ENCODE peak calls at places on chromosomes 12 and 14, in six cellular contexts. One of them, this sample, is unnamed.

GRCh38 chr12:125512541-125513298 is 447.5 kb downstream of the AACS start:
- DNase-seq in cardiac fibroblast: no peak
- DNase-seq in psoas muscle: no peak
- DNase-seq in bronchial epithelial cell: no peak
- DNase-seq in body of pancreas: no peak
- DNase-seq in fibroblast of lung: no peak
- DNase-seq in this sample: no peak

GRCh38 chr12:94172973-94173372 is 24.6 kb downstream of the PLXNC1 start:
- DNase-seq in bronchial epithelial cell: peak; percentile 79
- DNase-seq in body of pancreas: no peak
- DNase-seq in cardiac fibroblast: peak; percentile 96
- DNase-seq in fibroblast of lung: peak; percentile 99
- DNase-seq in psoas muscle: no peak
- DNase-seq in this sample: peak; percentile 85

GRCh38 chr12:12896261-12896660 is 4.9 kb downstream of the GPRC5A start:
- DNase-seq in cardiac fibroblast: peak; percentile 64
- DNase-seq in fibroblast of lung: peak; percentile 70
- DNase-seq in body of pancreas: no peak
- DNase-seq in psoas muscle: no peak
- DNase-seq in bronchial epithelial cell: peak; percentile 80
- DNase-seq in this sample: no peak

GRCh38 chr12:13099066-13099909 is 4.2 kb downstream of the GSG1 start:
- DNase-seq in cardiac fibroblast: peak; percentile 35
- DNase-seq in fibroblast of lung: peak; percentile 7
- DNase-seq in psoas muscle: no peak
- DNase-seq in bronchial epithelial cell: peak; percentile 46
- DNase-seq in body of pancreas: no peak
- DNase-seq in this sample: no peak

GRCh38 chr14:105974902-105975301 is 448.5 kb downstream of the TMEM121 start:
- DNase-seq in cardiac fibroblast: no peak
- DNase-seq in body of pancreas: no peak
- DNase-seq in bronchial epithelial cell: no peak
- DNase-seq in fibroblast of lung: no peak
- DNase-seq in psoas muscle: no peak
- DNase-seq in this sample: no peak

GRCh38 chr12:101671157-101671791 is 26.2 kb upstream of the CHPT1 start:
- DNase-seq in fibroblast of lung: no peak
- DNase-seq in body of pancreas: no peak
- DNase-seq in cardiac fibroblast: no peak
- DNase-seq in psoas muscle: no peak
- DNase-seq in bronchial epithelial cell: no peak
- DNase-seq in this sample: no peak

GRCh38 chr14:21863289-21863688 is 189.7 kb upstream of the OR4E1 start:
- DNase-seq in cardiac fibroblast: no peak
- DNase-seq in bronchial epithelial cell: no peak
- DNase-seq in fibroblast of lung: no peak
- DNase-seq in psoas muscle: no peak
- DNase-seq in body of pancreas: no peak
- DNase-seq in this sample: no peak

GRCh38 chr12:85829391-85829790 is 6.8 kb downstream of the RASSF9 start:
- DNase-seq in psoas muscle: no peak
- DNase-seq in fibroblast of lung: no peak
- DNase-seq in cardiac fibroblast: peak; percentile 52
- DNase-seq in bronchial epithelial cell: peak; percentile 88
- DNase-seq in body of pancreas: no peak
- DNase-seq in this sample: no peak

GRCh38 chr12:111395557-111396187 is 10.1 kb upstream of the SH2B3 start:
- DNase-seq in body of pancreas: no peak
- DNase-seq in cardiac fibroblast: no peak
- DNase-seq in psoas muscle: no peak
- DNase-seq in fibroblast of lung: no peak
- DNase-seq in bronchial epithelial cell: no peak
- DNase-seq in this sample: no peak

GRCh38 chr14:61561657-61562276 is 133.5 kb upstream of the HIF1A start:
- DNase-seq in psoas muscle: peak; percentile 78
- DNase-seq in fibroblast of lung: peak; percentile 90
- DNase-seq in body of pancreas: peak; percentile 85
- DNase-seq in cardiac fibroblast: peak; percentile 99
- DNase-seq in bronchial epithelial cell: peak; percentile 98
- DNase-seq in this sample: peak; percentile 96

GRCh38 chr12:93632383-93632782 is 44.8 kb upstream of the CRADD start:
- DNase-seq in cardiac fibroblast: no peak
- DNase-seq in bronchial epithelial cell: no peak
- DNase-seq in fibroblast of lung: no peak
- DNase-seq in body of pancreas: no peak
- DNase-seq in psoas muscle: no peak
- DNase-seq in this sample: no peak

GRCh38 chr14:63752449-63753169 is 24.7 kb upstream of the SGPP1 start:
- DNase-seq in bronchial epithelial cell: peak; percentile 78
- DNase-seq in psoas muscle: no peak
- DNase-seq in body of pancreas: peak; percentile 22
- DNase-seq in cardiac fibroblast: peak; percentile 6
- DNase-seq in fibroblast of lung: peak; percentile 55
- DNase-seq in this sample: peak; percentile 18

GRCh38 chr14:95504135-95505029 is 12.1 kb downstream of the SYNE3 start:
- DNase-seq in bronchial epithelial cell: no peak
- DNase-seq in psoas muscle: no peak
- DNase-seq in cardiac fibroblast: peak; percentile 81
- DNase-seq in fibroblast of lung: peak; percentile 85
- DNase-seq in body of pancreas: no peak
- DNase-seq in this sample: no peak

GRCh38 chr12:124913474-124914391 is 717 bp downstream of the UBC start:
- DNase-seq in bronchial epithelial cell: peak; percentile 50
- DNase-seq in cardiac fibroblast: peak; percentile 72
- DNase-seq in psoas muscle: peak; percentile 95
- DNase-seq in body of pancreas: peak; percentile 91
- DNase-seq in fibroblast of lung: peak; percentile 68
- DNase-seq in this sample: peak; percentile 53

GRCh38 chr12:20044836-20045235 is 323.5 kb upstream of the PDE3A start:
- DNase-seq in cardiac fibroblast: peak; percentile 44
- DNase-seq in fibroblast of lung: peak; percentile 54
- DNase-seq in psoas muscle: no peak
- DNase-seq in bronchial epithelial cell: no peak
- DNase-seq in body of pancreas: no peak
- DNase-seq in this sample: no peak

GRCh38 chr14:38073641-38074040 is 134.1 kb upstream of the SSTR1 start:
- DNase-seq in body of pancreas: no peak
- DNase-seq in fibroblast of lung: no peak
- DNase-seq in bronchial epithelial cell: no peak
- DNase-seq in cardiac fibroblast: no peak
- DNase-seq in psoas muscle: no peak
- DNase-seq in this sample: no peak

GRCh38 chr12:51000245-51000644 is 25.9 kb downstream of the SLC11A2 start:
- DNase-seq in cardiac fibroblast: no peak
- DNase-seq in fibroblast of lung: no peak
- DNase-seq in psoas muscle: no peak
- DNase-seq in bronchial epithelial cell: peak; percentile 71
- DNase-seq in body of pancreas: no peak
- DNase-seq in this sample: peak; percentile 16

GRCh38 chr12:65280306-65280705 is 1.8 kb downstream of the MSRB3 start:
- DNase-seq in cardiac fibroblast: peak; percentile 39
- DNase-seq in body of pancreas: no peak
- DNase-seq in psoas muscle: no peak
- DNase-seq in bronchial epithelial cell: no peak
- DNase-seq in fibroblast of lung: peak; percentile 18
- DNase-seq in this sample: no peak

GRCh38 chr12:18919826-18920511 is 182.1 kb downstream of the CAPZA3 start:
- DNase-seq in body of pancreas: no peak
- DNase-seq in cardiac fibroblast: no peak
- DNase-seq in fibroblast of lung: no peak
- DNase-seq in psoas muscle: no peak
- DNase-seq in bronchial epithelial cell: no peak
- DNase-seq in this sample: no peak

GRCh38 chr12:104626069-104626690 is 169.4 kb downstream of the CHST11 start:
- DNase-seq in fibroblast of lung: no peak
- DNase-seq in psoas muscle: no peak
- DNase-seq in bronchial epithelial cell: no peak
- DNase-seq in cardiac fibroblast: no peak
- DNase-seq in body of pancreas: no peak
- DNase-seq in this sample: peak; percentile 47

GRCh38 chr12:228846-229200 is 14.9 kb upstream of the SLC6A12 start:
- DNase-seq in psoas muscle: no peak
- DNase-seq in cardiac fibroblast: no peak
- DNase-seq in body of pancreas: no peak
- DNase-seq in fibroblast of lung: no peak
- DNase-seq in bronchial epithelial cell: no peak
- DNase-seq in this sample: no peak

GRCh38 chr12:104454997-104455396 is 1.8 kb upstream of the CHST11 start:
- DNase-seq in cardiac fibroblast: peak; percentile 31
- DNase-seq in fibroblast of lung: peak; percentile 30
- DNase-seq in bronchial epithelial cell: peak; percentile 98
- DNase-seq in psoas muscle: no peak
- DNase-seq in body of pancreas: no peak
- DNase-seq in this sample: no peak

GRCh38 chr12:8699714-8700113 is 1.9 kb downstream of the RIMKLB start:
- DNase-seq in cardiac fibroblast: no peak
- DNase-seq in body of pancreas: no peak
- DNase-seq in bronchial epithelial cell: no peak
- DNase-seq in psoas muscle: no peak
- DNase-seq in fibroblast of lung: no peak
- DNase-seq in this sample: no peak

GRCh38 chr12:104622942-104623341 is 166.2 kb downstream of the CHST11 start:
- DNase-seq in body of pancreas: no peak
- DNase-seq in psoas muscle: no peak
- DNase-seq in fibroblast of lung: no peak
- DNase-seq in bronchial epithelial cell: no peak
- DNase-seq in cardiac fibroblast: no peak
- DNase-seq in this sample: no peak

GRCh38 chr12:61896436-61896835 is 363.8 kb upstream of the USP15 start:
- DNase-seq in psoas muscle: no peak
- DNase-seq in bronchial epithelial cell: no peak
- DNase-seq in cardiac fibroblast: no peak
- DNase-seq in body of pancreas: no peak
- DNase-seq in fibroblast of lung: no peak
- DNase-seq in this sample: no peak

GRCh38 chr12:132571051-132571450 is 39.3 kb downstream of the LRCOL1 start:
- DNase-seq in psoas muscle: no peak
- DNase-seq in cardiac fibroblast: no peak
- DNase-seq in fibroblast of lung: no peak
- DNase-seq in body of pancreas: no peak
- DNase-seq in bronchial epithelial cell: no peak
- DNase-seq in this sample: no peak

GRCh38 chr12:26704684-26705475 is 128.1 kb downstream of the ITPR2 start:
- DNase-seq in fibroblast of lung: no peak
- DNase-seq in psoas muscle: no peak
- DNase-seq in bronchial epithelial cell: no peak
- DNase-seq in cardiac fibroblast: peak; percentile 48
- DNase-seq in body of pancreas: no peak
- DNase-seq in this sample: no peak

GRCh38 chr14:31270196-31270772 is 62.7 kb upstream of the HECTD1 start:
- DNase-seq in bronchial epithelial cell: peak; percentile 21
- DNase-seq in cardiac fibroblast: no peak
- DNase-seq in fibroblast of lung: no peak
- DNase-seq in psoas muscle: no peak
- DNase-seq in body of pancreas: no peak
- DNase-seq in this sample: no peak

GRCh38 chr12:28114488-28114887 is 75.8 kb upstream of the CCDC91 start:
- DNase-seq in psoas muscle: no peak
- DNase-seq in bronchial epithelial cell: peak; percentile 89
- DNase-seq in fibroblast of lung: peak; percentile 6
- DNase-seq in cardiac fibroblast: no peak
- DNase-seq in body of pancreas: no peak
- DNase-seq in this sample: no peak

DNA sequence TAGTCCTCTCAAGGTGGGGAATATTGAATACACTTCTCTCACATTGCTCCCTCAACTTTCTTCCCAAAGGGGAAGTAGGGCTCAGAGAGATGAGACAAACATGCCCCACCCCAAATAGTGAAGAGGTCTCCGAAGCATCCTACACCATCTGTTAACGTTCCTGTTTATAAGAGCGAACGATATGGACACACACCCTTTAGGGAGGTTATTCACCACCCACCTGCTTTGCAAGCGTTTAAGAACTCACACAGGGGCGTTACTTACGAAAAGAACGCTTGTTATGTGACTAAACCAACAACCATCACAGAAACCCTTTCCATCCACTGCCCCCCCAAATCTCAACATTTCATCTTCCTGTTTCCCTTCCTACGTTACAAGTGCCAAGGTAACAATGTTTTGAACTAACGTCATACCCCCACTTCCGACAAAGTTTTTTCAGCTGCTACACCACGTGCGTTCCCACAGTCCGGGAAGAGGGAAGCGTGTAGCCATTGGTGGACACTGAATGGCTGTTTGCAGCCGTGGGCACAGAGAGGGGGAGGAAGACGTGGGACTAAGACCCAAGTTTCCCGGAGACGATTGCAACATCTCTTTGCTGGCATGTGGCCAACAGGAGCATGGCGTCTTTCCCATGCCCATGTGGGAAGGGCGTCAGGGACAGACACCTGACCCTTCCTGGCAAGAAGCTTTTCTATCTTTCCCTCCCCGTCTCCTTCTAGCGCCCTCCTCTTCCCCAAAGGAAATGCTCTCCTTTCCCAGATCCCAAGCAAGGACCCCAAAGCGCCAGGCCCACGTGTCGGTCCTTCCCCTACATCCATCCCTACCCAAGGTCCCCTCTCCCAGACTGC is 1.2 kb downstream of the YBX3 start:
- DNase-seq in fibroblast of lung: peak; percentile 99
- DNase-seq in bronchial epithelial cell: peak; percentile 98
- DNase-seq in psoas muscle: peak; percentile 98
- DNase-seq in body of pancreas: peak; percentile 98
- DNase-seq in cardiac fibroblast: peak; percentile 99
- DNase-seq in this sample: peak; percentile 94
- TF ChIP-seq CTCF in fibroblast of lung: peak; percentile 3
- TF ChIP-seq CTCF in bronchial epithelial cell: no peak
- TF ChIP-seq CTCF in psoas muscle: no peak
- TF ChIP-seq CTCF in body of pancreas: no peak
- TF ChIP-seq CTCF in cardiac fibroblast: no peak
- TF ChIP-seq CTCF in this sample: no peak

GRCh38 chr14:45705954-45706353 is 453.0 kb upstream of the MIS18BP1 start:
- DNase-seq in bronchial epithelial cell: no peak
- DNase-seq in cardiac fibroblast: no peak
- DNase-seq in body of pancreas: no peak
- DNase-seq in psoas muscle: no peak
- DNase-seq in fibroblast of lung: no peak
- DNase-seq in this sample: no peak
- H3K4me3 ChIP-seq in bronchial epithelial cell: no peak overlapping the region
- H3K4me3 ChIP-seq in cardiac fibroblast: no peak overlapping the region
- H3K4me3 ChIP-seq in body of pancreas: no peak overlapping the region
- H3K4me3 ChIP-seq in psoas muscle: no peak overlapping the region
- H3K4me3 ChIP-seq in fibroblast of lung: no peak overlapping the region
- H3K4me3 ChIP-seq in this sample: no peak overlapping the region

DNA sequence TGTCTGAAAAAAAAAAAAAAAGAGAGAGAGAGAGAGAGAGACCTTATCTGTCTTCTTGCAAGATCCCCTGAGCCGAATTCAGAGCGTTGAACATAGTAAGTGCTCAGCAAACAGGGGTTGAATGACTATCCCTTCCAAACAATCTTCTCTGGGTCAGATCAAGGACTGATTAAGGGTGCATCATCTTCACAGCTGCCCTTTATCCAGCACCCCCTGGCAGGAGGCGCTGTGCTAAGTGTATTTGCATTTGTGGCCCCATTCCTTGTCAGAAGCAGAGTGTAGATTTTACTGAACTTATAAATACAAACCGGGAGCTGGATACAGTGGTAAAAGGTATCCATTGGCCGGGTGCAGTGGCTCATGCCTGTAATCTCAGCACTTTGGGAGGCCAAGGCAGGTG is 8.8 kb upstream of the TRPV4 start:
- DNase-seq in body of pancreas: no peak
- DNase-seq in bronchial epithelial cell: no peak
- DNase-seq in fibroblast of lung: no peak
- DNase-seq in psoas muscle: no peak
- DNase-seq in cardiac fibroblast: no peak
- DNase-seq in this sample: no peak
- TF ChIP-seq CTCF in body of pancreas: no peak
- TF ChIP-seq CTCF in bronchial epithelial cell: no peak
- TF ChIP-seq CTCF in fibroblast of lung: no peak
- TF ChIP-seq CTCF in psoas muscle: no peak
- TF ChIP-seq CTCF in cardiac fibroblast: no peak
- TF ChIP-seq CTCF in this sample: no peak

GRCh38 chr14:50834802-50835276 is 3.9 kb upstream of the NIN start:
- DNase-seq in bronchial epithelial cell: no peak
- DNase-seq in psoas muscle: no peak
- DNase-seq in fibroblast of lung: no peak
- DNase-seq in body of pancreas: no peak
- DNase-seq in cardiac fibroblast: no peak
- DNase-seq in this sample: no peak
- H3K4me3 ChIP-seq in bronchial epithelial cell: no peak overlapping the region
- H3K4me3 ChIP-seq in psoas muscle: no peak overlapping the region
- H3K4me3 ChIP-seq in fibroblast of lung: no peak overlapping the region
- H3K4me3 ChIP-seq in body of pancreas: no peak overlapping the region
- H3K4me3 ChIP-seq in cardiac fibroblast: no peak overlapping the region
- H3K4me3 ChIP-seq in this sample: no peak overlapping the region